ENCODE peak calls at places on chromosomes 7 and 10, in ten cellular contexts. V is IMR-90, K is stomach, B is Peyer's patch, F is body of pancreas, R is breast epithelium, T is uterus, E is transverse colon, Z is GM12878, U is heart left ventricle. I is an unnamed sample.

GRCh38 chr7:98133181-98133580 is 26.5 kb downstream of the LMTK2 start:
- DNase-seq in V (no peak), K (no peak), B (peak), F (no peak), R (no peak), T (no peak), E (peak), Z (peak), U (no peak), I (no peak)

GRCh38 chr7:38574121-38574520 is 57.1 kb downstream of the AMPH start:
- DNase-seq in V (peak), K (no peak), B (no peak), F (no peak), R (no peak), T (no peak), E (no peak), Z (no peak), U (no peak), I (no peak)

GRCh38 chr10:53699684-53700083 is 927.1 kb upstream of the MBL2 start:
- DNase-seq in V (no peak), K (no peak), B (no peak), F (no peak), R (no peak), T (no peak), E (no peak), Z (no peak), U (no peak), I (no peak)

GRCh38 chr10:131018886-131019500 is 292.5 kb downstream of the TCERG1L start:
- DNase-seq in V (no peak), K (no peak), B (no peak), F (no peak), R (no peak), T (no peak), E (no peak), Z (no peak), U (no peak), I (no peak)

GRCh38 chr7:155774947-155775346 is 37.3 kb downstream of the SHH start:
- DNase-seq in V (no peak), K (no peak), B (no peak), F (no peak), R (no peak), T (peak), E (no peak), Z (no peak), U (no peak), I (no peak)

GRCh38 chr10:76297787-76298281 is 866.4 kb downstream of the LRMDA start:
- DNase-seq in V (no peak), K (peak), B (no peak), F (peak), R (no peak), T (no peak), E (no peak), Z (no peak), U (no peak), I (no peak)

GRCh38 chr7:41994746-41995110 is 242.3 kb downstream of the GLI3 start:
- DNase-seq in V (no peak), K (no peak), B (no peak), F (no peak), R (no peak), T (no peak), E (no peak), Z (no peak), U (no peak), I (no peak)

GRCh38 chr7:54072710-54073109 is 469.5 kb upstream of the VSTM2A start:
- DNase-seq in V (no peak), K (no peak), B (no peak), F (no peak), R (no peak), T (no peak), E (no peak), Z (no peak), U (no peak), I (no peak)

GRCh38 chr7:45631569-45631968 is 57.4 kb downstream of the ADCY1 start:
- DNase-seq in V (no peak), K (no peak), B (no peak), F (no peak), R (no peak), T (no peak), E (no peak), Z (no peak), U (no peak), I (no peak)

GRCh38 chr10:52578871-52579405 is 193.6 kb downstream of the MBL2 start:
- DNase-seq in V (peak), K (no peak), B (no peak), F (no peak), R (no peak), T (no peak), E (no peak), Z (no peak), U (no peak), I (no peak)

GRCh38 chr10:99843310-99843709 is 60.9 kb downstream of the ABCC2 start:
- DNase-seq in V (peak), K (no peak), B (no peak), F (no peak), R (no peak), T (no peak), E (no peak), Z (no peak), U (no peak), I (no peak)

GRCh38 chr7:151461096-151461941 is 21.4 kb upstream of the CRYGN start:
- DNase-seq in V (no peak), K (no peak), B (no peak), F (no peak), R (no peak), T (peak), E (no peak), Z (no peak), U (no peak), I (no peak)

GRCh38 chr10:64476520-64476919 is 955.3 kb downstream of the REEP3 start:
- DNase-seq in V (no peak), K (no peak), B (no peak), F (no peak), R (no peak), T (no peak), E (no peak), Z (no peak), U (no peak), I (no peak)

GRCh38 chr10:95693668-95694534 is at the start of gene TCTN3:
- DNase-seq in V (peak), K (peak), B (peak), F (peak), R (peak), T (peak), E (peak), Z (peak), U (peak), I (peak)
- TF ChIP-seq POLR2A in V (peak), K (peak), B (peak), F (peak), R (peak), T (peak), E (peak), Z (peak), U (no peak), I (peak)

GRCh38 chr7:74284781-74285259 is 4.4 kb upstream of the CLIP2 start:
- DNase-seq in V (no peak), K (peak), B (no peak), F (peak), R (no peak), T (no peak), E (peak), Z (peak), U (no peak), I (no peak)
- TF ChIP-seq POLR2A in V (no peak), K (no peak), B (peak), F (no peak), R (no peak), T (no peak), E (peak), Z (peak), U (no peak), I (no peak)

GRCh38 chr7:12686894-12687212 is 580 bp upstream of the ARL4A start:
- DNase-seq in V (no peak), K (no peak), B (no peak), F (no peak), R (no peak), T (no peak), E (no peak), Z (no peak), U (no peak), I (no peak)

GRCh38 chr7:12685550-12685949 is 1.9 kb upstream of the ARL4A start:
- DNase-seq in V (peak), K (no peak), B (peak), F (peak), R (no peak), T (peak), E (no peak), Z (no peak), U (peak), I (no peak)

GRCh38 chr7:12687213-12688171 is at the start of gene ARL4A:
- DNase-seq in V (peak), K (peak), B (peak), F (peak), R (peak), T (peak), E (peak), Z (peak), U (peak), I (peak)

GRCh38 chr7:12684733-12685132 is 2.7 kb upstream of the ARL4A start:
- DNase-seq in V (no peak), K (no peak), B (peak), F (no peak), R (no peak), T (no peak), E (no peak), Z (no peak), U (no peak), I (no peak)

DNA sequence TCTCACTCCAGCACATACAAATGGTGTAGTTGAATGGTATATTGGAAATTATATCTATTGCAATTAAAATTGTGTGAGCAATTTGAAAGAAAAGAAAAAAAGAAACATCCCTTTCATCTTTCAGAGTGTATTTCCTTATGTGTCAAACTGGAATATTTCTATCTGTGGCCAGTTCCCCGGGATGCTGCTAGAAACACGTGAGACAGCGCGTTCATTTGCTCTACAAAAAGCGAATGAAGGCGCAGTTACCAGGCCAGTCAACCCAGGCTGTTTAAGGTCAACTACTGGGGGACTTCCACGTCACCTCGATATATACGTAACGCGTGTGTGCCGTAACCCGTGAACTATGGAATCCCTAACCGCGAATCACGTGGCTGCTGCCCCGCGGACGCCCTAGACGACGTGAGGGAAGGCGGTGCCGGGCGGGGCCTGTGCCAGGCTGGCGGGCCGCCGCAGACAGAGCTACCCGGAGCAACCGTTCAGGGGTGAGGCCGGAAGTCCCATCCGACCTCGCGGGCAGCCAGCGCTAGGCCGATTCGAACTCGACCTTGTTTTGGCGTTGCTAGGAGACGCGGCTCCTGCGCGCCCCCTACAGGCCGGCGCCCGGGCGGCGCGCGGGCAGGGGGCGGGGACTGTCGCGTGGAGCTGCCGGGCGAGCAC is 1.1 kb upstream of the ARL4A start:
- DNase-seq in V (peak), K (peak), B (peak), F (peak), R (peak), T (peak), E (peak), Z (peak), U (peak), I (peak)
- TF ChIP-seq POLR2A in V (no peak), K (no peak), B (no peak), F (no peak), R (no peak), T (no peak), E (no peak), Z (no peak), U (no peak), I (no peak)

GRCh38 chr7:148940702-148941597 is 56.9 kb upstream of the EZH2 start:
- DNase-seq in V (peak), K (peak), B (peak), F (peak), R (peak), T (peak), E (peak), Z (peak), U (peak), I (peak)
- TF ChIP-seq POLR2A in V (no peak), K (no peak), B (peak), F (peak), R (no peak), T (no peak), E (peak), Z (peak), U (no peak), I (peak)

DNA sequence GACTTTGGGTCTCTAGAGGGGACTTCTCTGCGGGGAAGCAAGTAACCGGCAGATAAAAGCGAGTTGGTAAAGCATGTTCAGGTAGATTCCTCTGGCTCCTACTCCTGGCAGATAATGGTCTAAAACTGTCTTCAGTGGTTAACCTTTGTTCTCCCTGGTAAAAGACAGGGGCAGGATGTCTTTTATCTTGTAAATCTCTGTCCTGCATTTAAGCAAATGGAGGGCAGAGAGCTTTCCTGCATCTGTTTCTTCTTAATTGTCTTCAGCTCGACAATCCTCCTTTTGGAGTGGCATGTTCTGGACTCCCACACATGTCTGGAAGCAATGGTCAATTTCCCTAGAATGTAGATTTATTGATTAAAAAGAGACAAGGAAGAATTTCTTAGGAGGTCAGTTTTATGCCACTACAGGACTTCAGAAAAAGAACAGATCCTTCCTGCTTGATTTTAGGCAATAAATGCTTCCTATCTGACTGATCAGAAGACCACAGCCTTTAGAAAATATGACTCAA is 16.6 kb downstream of the C7orf33 start:
- DNase-seq in V (no peak), K (no peak), B (no peak), F (no peak), R (no peak), T (no peak), E (no peak), Z (no peak), U (no peak), I (no peak)
- TF ChIP-seq POLR2A in V (no peak), K (no peak), B (no peak), F (no peak), R (no peak), T (no peak), E (no peak), Z (no peak), U (no peak), I (no peak)

I was measured in H54.